ENCODE peak calls at places on chromosomes 7 and 10, in nine cellular contexts. E is stimulated activated CD4-positive, alpha-beta T cell treated with anti-CD3 and anti-CD28 coated beads, Interleukin-15, amount 100 ng/mL, for 1 hour; H is activated naive CD4-positive, alpha-beta T cell; P is HT1080; B is skeletal muscle cell; R is NCI-H748 treated with DMSO at 0.1 percent for 48 hours; L is cardiac fibroblast; A is NCI-H510A treated with DMSO at 0.1 percent for 48 hours; C is AG20443. K is an unnamed sample.

GRCh38 chr7:140209866-140210609 is 33.3 kb upstream of the KDM7A start:
- DNase-seq in E (no peak), H (no peak), P (no peak), B (no peak), R (no peak), L (no peak), A (no peak), C (no peak), K (no peak)

GRCh38 chr10:129541208-129541607 is 74.2 kb downstream of the MGMT start:
- DNase-seq in E (no peak), H (no peak), P (no peak), B (peak; percentile 30), R (no peak), L (peak; percentile 21), A (no peak), C (no peak), K (peak; percentile 43)

GRCh38 chr7:156474241-156474743 is 166.3 kb upstream of the RNF32 start:
- DNase-seq in E (no peak), H (no peak), P (peak; percentile 72), B (no peak), R (no peak), L (no peak), A (no peak), C (no peak), K (peak; percentile 26)

GRCh38 chr10:133347636-133348517 is 704 bp downstream of the PRAP1 start:
- DNase-seq in E (no peak), H (no peak), P (no peak), B (no peak), R (no peak), L (no peak), A (no peak), C (no peak), K (no peak)

GRCh38 chr10:108957681-108958080 is 965.6 kb downstream of the XPNPEP1 start:
- DNase-seq in E (no peak), H (no peak), P (peak; percentile 13), B (no peak), R (no peak), L (peak; percentile 18), A (no peak), C (peak; percentile 24), K (no peak)

GRCh38 chr7:151824285-151824950 is 52.5 kb downstream of the PRKAG2 start:
- DNase-seq in E (no peak), H (no peak), P (no peak), B (no peak), R (no peak), L (no peak), A (no peak), C (no peak), K (no peak)

GRCh38 chr10:9437131-9437530 is 1382.6 kb downstream of the GATA3 start:
- DNase-seq in E (no peak), H (no peak), P (peak; percentile 60), B (peak; percentile 1), R (no peak), L (no peak), A (no peak), C (no peak), K (no peak)

GRCh38 chr7:42237891-42238531 is 1.0 kb upstream of the GLI3 start:
- DNase-seq in E (no peak), H (no peak), P (peak; percentile 27), B (no peak), R (no peak), L (peak; percentile 84), A (no peak), C (peak; percentile 69), K (peak; percentile 36)

GRCh38 chr7:143906176-143906575 is 4.2 kb upstream of the TCAF1 start:
- DNase-seq in E (no peak), H (no peak), P (no peak), B (no peak), R (no peak), L (no peak), A (no peak), C (no peak), K (no peak)

GRCh38 chr7:27154901-27155815 is 1.3 kb downstream of the HOXA7 start:
- DNase-seq in E (no peak), H (no peak), P (no peak), B (no peak), R (no peak), L (no peak), A (no peak), C (no peak), K (no peak)

GRCh38 chr10:72248477-72249151 is 25.1 kb upstream of the DDIT4 start:
- DNase-seq in E (peak; percentile 31), H (no peak), P (peak; percentile 24), B (peak; percentile 75), R (no peak), L (peak; percentile 87), A (peak; percentile 45), C (peak; percentile 23), K (no peak)

GRCh38 chr10:131933695-131934086 is 32.9 kb downstream of the PPP2R2D start:
- DNase-seq in E (no peak), H (no peak), P (no peak), B (no peak), R (no peak), L (no peak), A (no peak), C (no peak), K (no peak)

GRCh38 chr7:127885843-127886242 is 145.4 kb downstream of the LRRC4 start:
- DNase-seq in E (no peak), H (no peak), P (peak; percentile 69), B (peak; percentile 43), R (no peak), L (peak; percentile 71), A (no peak), C (peak; percentile 85), K (no peak)

GRCh38 chr7:106704000-106704840 is 43.3 kb upstream of the CCDC71L start:
- DNase-seq in E (no peak), H (no peak), P (no peak), B (no peak), R (no peak), L (no peak), A (no peak), C (no peak), K (no peak)

GRCh38 chr10:79158004-79158340 is 89.2 kb downstream of the ZMIZ1 start:
- DNase-seq in E (no peak), H (no peak), P (no peak), B (no peak), R (no peak), L (no peak), A (no peak), C (no peak), K (no peak)

GRCh38 chr10:25176421-25176968 is 1.7 kb downstream of the GPR158 start:
- DNase-seq in E (no peak), H (no peak), P (peak; percentile 16), B (no peak), R (no peak), L (peak; percentile 30), A (no peak), C (no peak), K (no peak)

GRCh38 chr10:3593611-3594010 is 191.4 kb downstream of the KLF6 start:
- DNase-seq in E (no peak), H (no peak), P (no peak), B (no peak), R (no peak), L (no peak), A (no peak), C (no peak), K (no peak)

GRCh38 chr10:96416643-96417042 is 57.8 kb upstream of the OPALIN start:
- DNase-seq in E (no peak), H (no peak), P (peak; percentile 53), B (peak; percentile 7), R (no peak), L (peak; percentile 4), A (no peak), C (no peak), K (no peak)

GRCh38 chr7:12705878-12706277 is 18.4 kb downstream of the ARL4A start:
- DNase-seq in E (no peak), H (no peak), P (no peak), B (no peak), R (no peak), L (no peak), A (no peak), C (no peak), K (no peak)

GRCh38 chr10:101901340-101901739 is 57.7 kb upstream of the KCNIP2 start:
- DNase-seq in E (no peak), H (no peak), P (no peak), B (no peak), R (no peak), L (no peak), A (peak; percentile 53), C (no peak), K (no peak)

GRCh38 chr10:27748586-27748985 is 3.0 kb upstream of the MKX start:
- DNase-seq in E (no peak), H (no peak), P (no peak), B (no peak), R (no peak), L (no peak), A (no peak), C (no peak), K (no peak)

GRCh38 chr7:111561659-111561908 is 708 bp downstream of the IMMP2L start:
- DNase-seq in E (no peak), H (no peak), P (no peak), B (no peak), R (no peak), L (no peak), A (no peak), C (no peak), K (peak; percentile 5)

GRCh38 chr10:110388682-110389052 is 83.9 kb upstream of the SMNDC1 start:
- DNase-seq in E (no peak), H (no peak), P (no peak), B (no peak), R (no peak), L (no peak), A (no peak), C (no peak), K (no peak)

GRCh38 chr7:51265066-51265907 is 51.3 kb downstream of the COBL start:
- DNase-seq in E (no peak), H (no peak), P (no peak), B (no peak), R (no peak), L (no peak), A (no peak), C (no peak), K (no peak)

GRCh38 chr7:26657139-26657753 is 207.1 kb downstream of the SKAP2 start:
- DNase-seq in E (no peak), H (no peak), P (no peak), B (no peak), R (no peak), L (no peak), A (no peak), C (no peak), K (no peak)

GRCh38 chr7:68980011-68980410 is 618.3 kb upstream of the AUTS2 start:
- DNase-seq in E (no peak), H (no peak), P (no peak), B (no peak), R (no peak), L (peak; percentile 13), A (no peak), C (peak; percentile 23), K (no peak)

GRCh38 chr7:464712-465461 is 54.8 kb downstream of the PDGFA start:
- DNase-seq in E (no peak), H (no peak), P (no peak), B (peak; percentile 43), R (no peak), L (peak; percentile 87), A (no peak), C (peak; percentile 77), K (no peak)

GRCh38 chr10:11448545-11449244 is 162.8 kb downstream of the USP6NL start:
- DNase-seq in E (no peak), H (no peak), P (no peak), B (no peak), R (no peak), L (no peak), A (no peak), C (no peak), K (no peak)

GRCh38 chr10:93851169-93851568 is 42.6 kb upstream of the SLC35G1 start:
- DNase-seq in E (no peak), H (no peak), P (no peak), B (no peak), R (no peak), L (no peak), A (no peak), C (no peak), K (no peak)

GRCh38 chr7:116970148-116970910 is 17.0 kb downstream of the ST7 start:
- DNase-seq in E (no peak), H (no peak), P (peak; percentile 42), B (no peak), R (no peak), L (no peak), A (no peak), C (no peak), K (no peak)

GRCh38 chr10:625335-625699 is 64.2 kb downstream of the DIP2C start:
- DNase-seq in E (no peak), H (no peak), P (no peak), B (no peak), R (no peak), L (no peak), A (no peak), C (no peak), K (no peak)